ENCODE peak calls at places on chromosomes 6 and 20, in six cellular contexts. O, J, E, V, C and K are unnamed samples.

GRCh38 chr6:47116086-47116485 is 74.0 kb upstream of the ADGRF1 start:
- DNase-seq in O (no peak), V (no peak), J (no peak), C (no peak), E (no peak), K (no peak)

GRCh38 chr20:45998761-45999160 is 9.9 kb upstream of the MMP9 start:
- DNase-seq in V (no peak), E (no peak), C (no peak), J (no peak), O (no peak), K (no peak)

GRCh38 chr6:157187182-157188093 is 135.9 kb downstream of the TMEM242 start:
- DNase-seq in E (no peak), O (no peak), C (no peak), J (peak), V (no peak), K (no peak)

GRCh38 chr6:67501738-67502137 is 1133.3 kb upstream of the ADGRB3 start:
- DNase-seq in J (no peak), E (no peak), C (no peak), O (no peak), V (no peak), K (no peak)

GRCh38 chr6:66599541-66599940 is 892.5 kb upstream of the EYS start:
- DNase-seq in V (no peak), O (peak), C (no peak), E (no peak), J (no peak), K (no peak)

GRCh38 chr6:6788394-6789020 is 200.0 kb downstream of the LY86 start:
- DNase-seq in V (no peak), E (no peak), J (no peak), C (peak), O (peak), K (no peak)

GRCh38 chr6:4459032-4459431 is 317.2 kb upstream of the CDYL start:
- DNase-seq in J (peak), E (no peak), V (peak), O (peak), C (no peak), K (peak)

GRCh38 chr20:41951615-41952014 is 333.4 kb upstream of the CHD6 start:
- DNase-seq in O (no peak), J (no peak), V (no peak), E (no peak), C (no peak), K (no peak)

GRCh38 chr20:59579404-59580207 is 24.7 kb upstream of the PHACTR3 start:
- DNase-seq in J (no peak), O (no peak), C (no peak), V (no peak), E (no peak), K (no peak)

GRCh38 chr20:58893355-58894151 is 41.0 kb downstream of the GNAS start:
- DNase-seq in O (peak), V (no peak), E (no peak), C (no peak), J (peak), K (no peak)

GRCh38 chr6:30112402-30113376 is at the start of gene TRIM31:
- DNase-seq in J (no peak), E (no peak), V (no peak), C (no peak), O (no peak), K (no peak)

GRCh38 chr6:116439572-116439971 is 21.6 kb upstream of the CALHM6 start:
- DNase-seq in E (no peak), J (peak), C (no peak), O (no peak), V (no peak), K (no peak)

GRCh38 chr6:7924867-7925266 is 14.3 kb upstream of the TXNDC5 start:
- DNase-seq in C (no peak), J (no peak), O (no peak), E (no peak), V (no peak), K (no peak)

GRCh38 chr6:54719633-54720032 is 126.9 kb upstream of the FAM83B start:
- DNase-seq in O (no peak), C (no peak), J (no peak), V (no peak), E (no peak), K (no peak)

GRCh38 chr6:31203345-31203979 is 33.0 kb upstream of the POU5F1 start:
- DNase-seq in C (peak), E (no peak), O (peak), J (peak), V (no peak), K (peak)

GRCh38 chr6:150713876-150714275 is 114.2 kb downstream of the PLEKHG1 start:
- DNase-seq in V (no peak), O (no peak), E (no peak), J (peak), C (no peak), K (no peak)

GRCh38 chr6:18135171-18135570 is 12.7 kb upstream of the NHLRC1 start:
- DNase-seq in E (no peak), O (no peak), V (no peak), J (no peak), C (no peak), K (no peak)

GRCh38 chr20:47606414-47607207 is 104.9 kb downstream of the NCOA3 start:
- DNase-seq in V (no peak), J (no peak), O (no peak), E (no peak), C (no peak), K (no peak)

GRCh38 chr6:74404366-74404765 is 708.4 kb downstream of the CD109 start:
- DNase-seq in V (no peak), O (no peak), E (no peak), C (no peak), J (peak), K (no peak)

GRCh38 chr6:143136647-143137046 is 76.0 kb downstream of the AIG1 start:
- DNase-seq in V (no peak), C (no peak), J (no peak), O (no peak), E (no peak), K (no peak)

GRCh38 chr20:5065489-5066383 is 54.0 kb downstream of the PCNA start:
- DNase-seq in V (peak), J (peak), O (peak), C (peak), E (peak), K (peak)

DNA sequence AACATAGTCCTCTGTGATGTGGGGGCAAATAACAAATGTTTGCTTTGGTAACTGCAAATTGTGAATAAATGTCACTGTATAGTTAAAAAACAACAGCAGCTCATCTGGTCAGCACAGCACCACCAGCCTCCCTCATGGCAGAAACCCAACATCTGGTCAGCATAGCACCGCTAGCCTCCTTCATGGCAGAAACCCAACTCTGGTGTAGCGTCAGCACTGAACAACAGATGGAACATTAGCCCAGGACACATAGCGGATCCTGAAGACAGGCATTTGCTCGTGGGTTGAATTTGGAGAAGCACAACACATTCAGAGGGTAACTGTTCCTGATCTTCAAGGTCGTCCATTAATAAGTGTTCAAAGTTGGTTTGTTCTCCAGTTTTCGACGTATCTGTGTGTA is 265.9 kb downstream of the DLL1 start:
- DNase-seq in V (peak), C (peak), E (no peak), J (no peak), O (no peak), K (peak)
- H3K4me3 ChIP-seq in V (no peak), C (no peak), E (no peak), J (no peak), O (no peak), K (no peak)

GRCh38 chr6:53544500-53545308 is at the start of gene GCLC:
- DNase-seq in C (peak), O (peak), J (peak), V (peak), E (peak), K (peak)

GRCh38 chr6:53547166-53547814 is 2.4 kb upstream of the GCLC start:
- DNase-seq in O (no peak), V (no peak), C (no peak), J (no peak), E (no peak), K (no peak)

GRCh38 chr6:53546256-53546655 is 1.4 kb upstream of the GCLC start:
- DNase-seq in E (no peak), V (peak), J (peak), O (peak), C (no peak), K (no peak)

GRCh38 chr6:53544050-53544499 is 826 bp downstream of the GCLC start:
- DNase-seq in E (no peak), C (no peak), O (no peak), V (no peak), J (no peak), K (no peak)

DNA sequence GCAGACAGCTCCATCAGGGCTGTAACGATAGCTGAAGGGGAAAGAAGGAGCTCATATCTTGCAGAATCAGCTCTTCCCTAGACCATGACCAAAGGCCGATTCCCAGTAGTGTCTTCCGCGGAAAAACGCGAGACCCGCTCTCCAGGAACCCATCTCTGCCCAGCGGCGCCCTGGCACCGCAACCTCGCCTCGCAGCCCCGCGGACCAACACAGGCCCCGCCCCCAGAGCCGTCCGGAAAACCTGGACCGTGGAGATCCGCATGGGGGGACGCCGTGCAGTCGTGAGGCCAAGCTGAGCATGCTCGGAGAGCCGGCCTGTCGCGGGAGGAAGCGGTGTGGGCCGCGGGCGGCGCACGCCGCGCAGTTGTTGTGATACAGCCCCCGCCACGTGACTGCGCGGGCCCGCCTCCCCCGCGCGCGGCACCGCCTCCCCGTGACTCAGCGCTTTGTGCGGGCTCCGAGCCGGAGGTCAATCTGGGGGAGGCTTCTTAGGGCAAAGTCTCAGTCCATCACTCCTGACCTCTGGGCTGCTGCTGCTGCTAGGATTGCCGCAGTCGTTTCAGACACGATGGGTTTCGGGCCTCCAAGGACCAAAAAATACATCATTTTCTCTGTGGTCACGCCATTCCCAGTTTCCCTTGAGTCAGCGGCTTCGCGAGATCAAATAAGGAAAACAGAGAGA is 3.1 kb upstream of the GCLC start:
- DNase-seq in C (peak), J (peak), E (peak), V (peak), O (peak), K (peak)
- TF ChIP-seq CTCF in C (no peak), J (no peak), E (no peak), V (no peak), O (peak), K (peak)

DNA sequence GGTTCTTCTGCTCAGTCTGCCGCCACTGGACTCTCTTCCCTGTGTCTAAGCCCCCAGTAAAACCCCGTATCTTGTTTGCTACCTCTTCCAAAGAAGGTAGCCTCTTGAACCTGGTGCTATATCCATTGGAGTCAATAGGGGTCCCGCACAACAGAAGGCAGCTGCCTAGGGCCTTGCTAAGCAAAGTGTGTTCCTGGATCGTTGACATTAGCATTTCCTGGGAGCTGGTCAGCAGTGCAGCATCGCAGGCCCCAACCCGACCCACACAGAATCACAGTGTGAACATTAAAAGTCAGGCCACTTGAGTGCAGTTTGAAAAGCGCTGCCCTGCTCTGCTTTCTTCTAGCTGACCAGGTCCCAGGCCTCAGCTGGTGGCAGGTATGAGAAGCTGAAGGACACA is 2.9 kb downstream of the ADA start:
- DNase-seq in E (no peak), J (no peak), C (no peak), O (no peak), V (no peak), K (no peak)
- H3K4me3 ChIP-seq in E (no peak), J (no peak), C (no peak), O (no peak), V (no peak), K (no peak)

GRCh38 chr6:34052918-34053608 is 92.8 kb downstream of the GRM4 start:
- DNase-seq in C (no peak), O (no peak), J (no peak), E (no peak), V (no peak), K (no peak)

GRCh38 chr6:34056301-34056700 is 89.6 kb downstream of the GRM4 start:
- DNase-seq in E (peak), J (peak), V (no peak), O (peak), C (peak), K (peak)

GRCh38 chr6:34057191-34057590 is 88.7 kb downstream of the GRM4 start:
- DNase-seq in E (no peak), C (no peak), V (no peak), J (no peak), O (no peak), K (no peak)

GRCh38 chr6:34053721-34054120 is 92.2 kb downstream of the GRM4 start:
- DNase-seq in O (peak), V (no peak), E (no peak), J (no peak), C (peak), K (no peak)

DNA sequence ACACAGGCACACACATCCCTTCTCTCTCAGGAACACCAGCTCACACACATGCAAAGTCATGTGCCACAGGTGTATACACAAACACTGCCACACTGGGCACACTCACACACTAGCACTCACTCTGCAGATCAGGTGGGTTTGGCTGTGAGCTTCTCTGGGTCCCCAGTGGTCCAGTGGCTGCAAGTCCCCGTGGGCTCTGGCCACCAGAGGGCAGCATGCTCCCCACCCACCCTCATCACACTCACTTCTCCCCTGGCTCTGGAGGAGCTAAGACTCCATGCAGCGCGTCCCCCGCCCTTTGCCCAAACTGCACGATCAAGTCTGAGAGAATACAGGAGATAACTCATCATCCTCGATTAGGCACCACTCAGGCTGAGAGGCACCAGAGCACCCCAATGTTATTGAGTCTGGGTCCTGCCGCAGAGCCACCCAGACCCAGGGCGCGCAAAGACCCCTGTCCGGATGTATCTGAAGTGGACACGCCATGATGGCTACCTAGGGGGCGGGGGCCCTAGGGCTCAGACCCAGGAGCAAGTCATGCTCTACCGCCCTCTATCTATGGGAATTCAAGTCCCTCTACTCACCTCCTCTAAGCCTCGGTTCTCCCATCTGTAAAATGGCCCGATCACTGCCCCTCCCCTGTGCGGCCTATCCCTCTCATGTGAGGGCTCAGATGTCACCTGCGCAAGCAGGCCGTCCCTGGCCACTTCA is 90.5 kb downstream of the GRM4 start:
- DNase-seq in E (peak), O (peak), V (peak), J (peak), C (peak), K (peak)
- TF ChIP-seq CTCF in E (peak), O (peak), V (peak), J (peak), C (peak), K (peak)

GRCh38 chr20:35618032-35618371 is 2.4 kb downstream of the SPAG4 start:
- DNase-seq in J (no peak), E (no peak), C (no peak), O (no peak), V (no peak), K (no peak)
- H3K4me3 ChIP-seq in J (peak), E (peak), C (peak), O (peak), V (peak), K (no peak)

GRCh38 chr6:14709900-14710299 is 536.0 kb upstream of the JARID2 start:
- DNase-seq in C (no peak), O (no peak), J (no peak), E (no peak), V (no peak), K (no peak)
- TF ChIP-seq CTCF in C (no peak), O (no peak), J (no peak), E (no peak), V (no peak), K (no peak)